ENCODE peak calls at places on chromosome 13, in five cellular contexts. A, X, T, O and R are unnamed samples. For H3K27me3, the result is how much of the 10 kb centered on the place peaks cover.

GRCh38 chr13:46721054-46721453 is 75.9 kb downstream of the ESD start:
- DNase-seq in T (peak), X (peak), O (peak), A (no peak), R (peak)

GRCh38 chr13:32165791-32166190 is 134.2 kb downstream of the FRY start:
- DNase-seq in O (no peak), A (no peak), X (peak), T (no peak), R (peak)

GRCh38 chr13:100666124-100666523 is 8.5 kb downstream of the TMTC4 start:
- DNase-seq in O (no peak), T (no peak), A (no peak), X (no peak), R (no peak)

GRCh38 chr13:53342623-53343022 is 314.0 kb downstream of the OLFM4 start:
- DNase-seq in T (no peak), A (no peak), O (no peak), X (no peak), R (no peak)

GRCh38 chr13:113654591-113655357 is 3.2 kb downstream of the ATP4B start:
- DNase-seq in A (no peak), X (no peak), O (no peak), T (no peak), R (no peak)

GRCh38 chr13:80586356-80586755 is 245.4 kb upstream of the SPRY2 start:
- DNase-seq in O (peak), T (no peak), X (no peak), A (no peak), R (no peak)

GRCh38 chr13:20400774-20401173 is 124.9 kb downstream of the CRYL1 start:
- DNase-seq in T (no peak), X (no peak), O (peak), A (no peak), R (peak)

GRCh38 chr13:109586509-109587346 is 199.7 kb downstream of the IRS2 start:
- DNase-seq in O (no peak), T (no peak), A (no peak), X (no peak), R (no peak)

GRCh38 chr13:88417801-88418200 is 746.6 kb downstream of the SLITRK5 start:
- DNase-seq in A (no peak), O (no peak), X (no peak), T (no peak), R (no peak)

GRCh38 chr13:24304620-24305019 is 4.8 kb upstream of the C1QTNF9 start:
- DNase-seq in X (no peak), A (no peak), T (no peak), O (no peak), R (no peak)

GRCh38 chr13:34678154-34678553 is 263.9 kb upstream of the NBEA start:
- DNase-seq in X (no peak), T (no peak), O (peak), A (no peak), R (peak)

GRCh38 chr13:39051157-39051556 is 12.9 kb downstream of the NHLRC3 start:
- DNase-seq in O (peak), A (no peak), T (no peak), X (no peak), R (peak)

GRCh38 chr13:78604782-78605611 is 1.6 kb upstream of the POU4F1 start:
- DNase-seq in O (peak), A (no peak), T (no peak), X (no peak), R (peak)
- H3K27me3 ChIP-seq in O (half or more), A (under half), T (half or more), X (half or more), R (half or more)

GRCh38 chr13:111414341-111414740 is 93.9 kb downstream of the TEX29 start:
- DNase-seq in O (no peak), T (no peak), X (no peak), A (no peak), R (no peak)

GRCh38 chr13:111413407-111414187 is 93.2 kb downstream of the TEX29 start:
- DNase-seq in X (no peak), O (no peak), A (no peak), T (no peak), R (no peak)

GRCh38 chr13:111412251-111412650 is 91.8 kb downstream of the TEX29 start:
- DNase-seq in A (no peak), O (no peak), X (no peak), T (no peak), R (no peak)

GRCh38 chr13:111415765-111416164 is 95.3 kb downstream of the TEX29 start:
- DNase-seq in O (no peak), A (no peak), T (no peak), X (no peak), R (no peak)

GRCh38 chr13:111415216-111415615 is 94.8 kb downstream of the TEX29 start:
- DNase-seq in A (no peak), X (no peak), O (no peak), T (no peak), R (no peak)
- H3K27me3 ChIP-seq in A (under half), X (under half), O (half or more), T (under half), R (under half)

DNA sequence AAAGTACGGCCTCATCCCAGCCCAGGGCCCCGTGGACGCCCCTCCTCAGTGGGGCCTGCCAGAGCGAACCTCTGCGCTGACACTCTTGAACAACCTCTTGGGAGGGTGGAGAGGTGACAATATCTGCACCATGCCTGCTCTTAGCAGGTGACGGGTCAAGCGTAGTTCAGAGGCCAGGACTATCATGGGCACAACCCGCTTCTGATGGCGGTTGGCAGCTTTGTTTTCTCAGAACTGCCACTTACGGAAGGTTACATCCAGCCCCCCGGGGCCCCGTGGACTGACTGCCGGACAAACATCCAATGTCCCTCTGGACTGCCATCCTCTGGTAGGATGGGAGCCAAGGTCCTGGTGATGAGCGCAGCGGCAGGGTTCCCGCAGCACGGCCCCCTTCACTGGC is 91.1 kb downstream of the TUBA3C start:
- DNase-seq in A (no peak), X (no peak), T (no peak), O (no peak), R (no peak)
- H3K27me3 ChIP-seq in A (under half), X (under half), T (under half), O (under half), R (under half)

GRCh38 chr13:111418101-111418500 is 97.7 kb downstream of the TEX29 start:
- DNase-seq in T (no peak), A (no peak), O (no peak), X (no peak), R (no peak)
- H3K27me3 ChIP-seq in T (under half), A (under half), O (half or more), X (under half), R (under half)